ENCODE peak calls at places on chromosomes 2 and 18, in ten cellular contexts. L, N, Q, P, B, M, U, X, K and Y are unnamed samples.

GRCh38 chr2:151344906-151345305 is 12.5 kb upstream of the TNFAIP6 start:
- DNase-seq in P (no peak), U (no peak), K (no peak), M (no peak), X (no peak), L (no peak), Q (no peak), N (no peak), B (no peak), Y (no peak)

GRCh38 chr2:154495455-154495868 is 203.0 kb upstream of the KCNJ3 start:
- DNase-seq in P (no peak), B (no peak), L (no peak), Q (no peak), N (no peak), X (no peak), K (no peak), U (no peak), M (no peak), Y (no peak)

GRCh38 chr2:134218928-134219707 is 34.8 kb upstream of the MGAT5 start:
- DNase-seq in B (no peak), U (peak), L (no peak), P (no peak), X (no peak), Q (no peak), K (peak), N (peak), M (peak), Y (no peak)

GRCh38 chr2:211396815-211397214 is 840.4 kb downstream of the CPS1 start:
- DNase-seq in U (no peak), B (no peak), P (no peak), K (no peak), L (no peak), Q (peak), X (no peak), N (no peak), M (no peak), Y (no peak)

GRCh38 chr2:119106301-119106897 is 52.2 kb downstream of the C1QL2 start:
- DNase-seq in M (peak), B (peak), U (peak), Q (no peak), P (peak), K (peak), X (peak), N (no peak), L (peak), Y (no peak)

GRCh38 chr2:235106874-235107639 is 155.2 kb downstream of the SH3BP4 start:
- DNase-seq in K (peak), L (peak), N (no peak), M (peak), X (no peak), P (peak), Q (peak), B (no peak), U (peak), Y (peak)

GRCh38 chr18:77140439-77141109 is 8.0 kb upstream of the MBP start:
- DNase-seq in K (peak), B (no peak), U (peak), N (peak), L (no peak), M (no peak), X (no peak), Q (no peak), P (no peak), Y (no peak)

GRCh38 chr2:103615706-103616105 is 853.9 kb downstream of the TMEM182 start:
- DNase-seq in P (no peak), Q (no peak), L (no peak), X (no peak), K (no peak), U (no peak), N (no peak), M (no peak), B (no peak), Y (no peak)

GRCh38 chr2:226475650-226476049 is 324.0 kb downstream of the IRS1 start:
- DNase-seq in K (no peak), X (no peak), L (peak), B (no peak), Q (no peak), P (no peak), N (no peak), U (no peak), M (no peak), Y (no peak)